ENCODE peak calls at places on chromosome 22, in four cellular contexts. K is A549, X is K562, M is HepG2. V is an unnamed sample.

GRCh38 chr22:30573594-30574094 is 821 bp downstream of the GAL3ST1 start:
- DNase-seq in K (no peak), X (no peak), M (no peak), V (no peak)

GRCh38 chr22:46572911-46573780 is 35.7 kb upstream of the CELSR1 start:
- DNase-seq in K (no peak), X (no peak), M (no peak), V (no peak)

GRCh38 chr22:36977401-36977861 is 41.8 kb downstream of the TST start:
- DNase-seq in K (peak), X (peak), M (peak), V (peak)

GRCh38 chr22:37805878-37806277 is 1.9 kb upstream of the GCAT start:
- DNase-seq in K (no peak), X (no peak), M (no peak), V (no peak)

GRCh38 chr22:46031965-46032851 is 55.2 kb upstream of the WNT7B start:
- DNase-seq in K (no peak), X (no peak), M (no peak), V (no peak)

GRCh38 chr22:22185217-22185616 is 59.4 kb upstream of the VPREB1 start:
- DNase-seq in K (no peak), X (no peak), M (no peak), V (no peak)

GRCh38 chr22:22843848-22844247 is 43.8 kb upstream of the IGLL5 start:
- DNase-seq in K (no peak), X (no peak), M (no peak), V (no peak)

GRCh38 chr22:20465759-20466077 is 28.1 kb upstream of the SCARF2 start:
- DNase-seq in K (no peak), X (no peak), M (no peak), V (no peak)

GRCh38 chr22:50726643-50727340 is 11.2 kb upstream of the ACR start:
- DNase-seq in K (no peak), X (no peak), M (peak), V (no peak)

GRCh38 chr22:20256562-20257473 is 11.3 kb downstream of the RTN4R start:
- DNase-seq in K (no peak), X (peak), M (no peak), V (no peak)

GRCh38 chr22:43002198-43002577 is 12.8 kb downstream of the PACSIN2 start:
- DNase-seq in K (peak), X (no peak), M (no peak), V (no peak)

DNA sequence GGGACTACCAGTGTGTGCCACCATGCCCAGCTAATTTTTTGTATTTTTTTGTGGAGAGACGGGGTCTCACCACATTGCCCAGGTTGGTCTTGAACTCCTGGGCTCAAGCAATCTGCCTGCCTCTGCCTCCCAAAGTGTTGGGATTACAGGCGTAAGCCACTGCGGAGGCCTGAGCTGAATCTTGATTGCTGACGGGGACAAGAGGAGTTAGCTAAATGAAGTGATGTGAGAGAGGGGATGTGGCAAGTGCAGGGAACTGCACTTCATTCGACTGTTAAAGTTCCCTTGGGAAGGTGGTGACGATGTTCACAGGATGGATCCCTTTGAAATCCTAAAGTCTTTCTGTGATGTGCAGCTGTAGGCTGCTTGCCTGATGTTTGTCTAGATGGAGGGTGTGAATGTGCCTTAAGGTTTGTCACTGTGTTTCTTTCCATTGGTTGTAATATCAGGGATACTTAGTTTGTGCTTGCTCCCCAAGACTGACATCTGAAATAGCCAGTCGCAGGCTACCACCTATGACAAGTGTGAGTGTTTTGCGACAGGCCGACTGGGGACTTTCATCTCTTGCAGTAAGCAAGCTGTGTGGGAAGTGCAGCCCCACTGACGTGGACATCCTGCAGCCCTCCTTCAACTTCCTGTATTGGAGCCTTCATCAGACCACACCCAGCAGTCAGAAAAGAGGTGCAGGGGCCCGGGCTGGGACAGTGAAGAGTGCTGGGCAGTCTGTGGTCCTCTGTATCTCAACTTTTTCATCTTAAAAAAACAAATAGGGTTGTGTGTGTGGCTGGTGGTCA is 19.6 kb upstream of the CCDC134 start:
- DNase-seq in K (no peak), X (peak), M (peak), V (no peak)
- TF ChIP-seq PHF8 in K (no peak), X (peak), M (no peak), V (no peak)

DNA sequence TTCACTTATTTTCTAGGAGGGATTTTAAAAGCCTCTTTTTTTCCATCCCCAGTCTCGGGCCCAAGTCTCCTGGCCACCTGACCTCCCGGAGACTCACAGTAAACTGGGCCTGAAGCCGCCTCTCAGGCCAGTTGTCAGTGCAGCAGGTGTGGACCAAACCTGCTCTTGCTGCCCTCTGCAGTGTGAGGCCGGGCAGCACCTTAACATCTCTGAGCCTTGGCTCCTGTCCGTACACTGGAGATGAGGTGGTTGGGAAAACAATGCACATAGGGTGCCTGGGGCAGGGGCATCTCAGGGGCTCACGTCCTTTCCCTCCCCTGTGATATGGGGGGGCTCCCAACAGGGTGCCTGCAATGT is 45.1 kb downstream of the PHF21B start:
- DNase-seq in K (no peak), X (no peak), M (no peak), V (no peak)
- TF ChIP-seq PHF8 in K (no peak), X (no peak), M (no peak), V (no peak)

DNA sequence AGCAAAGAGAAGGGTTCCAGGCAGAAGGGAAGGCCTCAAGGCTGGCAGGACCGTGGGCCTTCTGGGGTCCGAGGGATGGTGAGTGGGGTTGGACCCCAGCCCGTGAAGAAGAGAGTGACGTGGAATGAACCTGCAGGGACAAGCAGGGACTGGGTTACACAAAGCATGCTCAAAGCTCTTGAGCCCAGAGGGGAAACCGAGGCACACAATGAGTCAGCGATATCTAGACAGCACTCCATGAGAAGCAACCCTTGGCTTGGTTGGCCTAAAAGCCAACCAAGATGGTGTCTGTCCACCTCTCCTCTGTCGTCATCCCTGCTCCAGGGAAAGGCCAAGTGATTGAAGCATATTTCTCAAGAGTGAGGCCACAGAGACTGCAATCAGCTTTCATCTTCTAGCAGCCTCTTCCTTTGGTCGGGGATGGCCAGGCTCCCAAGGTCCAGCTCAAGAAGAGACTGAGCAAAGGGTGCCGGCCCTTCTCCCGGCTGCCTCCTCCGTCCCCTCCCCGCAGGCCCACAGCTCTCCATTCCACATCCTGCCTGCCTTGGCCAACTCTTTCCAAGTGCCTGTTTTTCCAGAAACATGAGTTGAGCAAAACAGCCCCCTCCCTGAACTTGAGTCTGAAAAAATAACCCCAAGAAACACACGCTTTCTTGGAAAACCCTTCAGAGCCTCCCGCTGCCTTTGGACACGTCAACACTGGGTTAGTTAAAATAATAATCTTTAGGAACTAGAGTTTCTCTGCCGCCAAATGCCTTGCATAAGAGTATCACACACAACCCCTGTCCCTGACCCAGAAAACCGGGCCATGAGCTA is 556.6 kb downstream of the MIAT start:
- DNase-seq in K (no peak), X (no peak), M (no peak), V (no peak)
- TF ChIP-seq PHF8 in K (no peak), X (no peak), M (no peak), V (no peak)

GRCh38 chr22:39528080-39528661 is 4.4 kb downstream of the RPS19BP1 start:
- DNase-seq in K (no peak), X (no peak), M (no peak), V (no peak)
- TF ChIP-seq PHF8 in K (no peak), X (no peak), M (no peak), V (no peak)

DNA sequence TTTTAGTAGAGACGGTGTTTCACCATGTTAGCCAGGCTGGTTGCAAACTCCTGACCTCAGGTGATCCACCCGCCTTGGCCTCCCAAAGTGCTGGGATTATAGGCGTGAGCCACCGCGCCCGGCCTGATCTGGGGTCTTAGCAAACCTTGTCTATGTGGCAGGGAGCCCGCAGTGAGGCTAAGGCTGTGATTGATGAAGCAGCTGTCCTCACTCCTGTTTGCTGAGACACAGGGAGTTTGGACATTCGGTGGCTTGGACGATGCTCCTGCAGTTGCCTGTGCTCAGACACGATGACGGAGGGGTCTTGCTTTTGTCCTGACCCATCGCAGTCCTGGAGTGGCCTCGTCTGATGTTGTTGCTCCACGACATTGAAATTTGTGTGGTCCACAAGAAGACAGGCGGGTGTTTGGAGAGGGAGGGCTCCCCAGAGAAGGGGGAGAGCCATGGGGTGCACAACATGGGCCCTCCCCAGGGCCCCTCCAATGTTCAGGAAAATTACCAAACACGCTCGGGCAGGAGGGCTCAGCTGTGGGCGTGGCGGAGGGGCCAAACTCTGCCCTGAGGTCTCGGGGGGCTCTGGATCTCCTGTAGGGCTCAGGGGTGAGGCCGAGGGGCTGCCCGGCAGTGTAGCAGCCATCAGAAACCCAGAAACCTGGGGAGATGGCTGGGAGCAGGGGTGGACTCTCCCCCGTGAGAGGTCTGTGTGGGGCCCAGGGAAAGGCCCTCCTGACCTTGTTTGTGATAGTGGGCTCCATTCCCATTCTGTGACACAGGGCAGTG is 41.8 kb upstream of the PRR5 start:
- DNase-seq in K (no peak), X (no peak), M (no peak), V (no peak)
- TF ChIP-seq PHF8 in K (no peak), X (no peak), M (no peak), V (no peak)

GRCh38 chr22:44182591-44183588 is 2.2 kb downstream of the PARVG start:
- DNase-seq in K (no peak), X (no peak), M (no peak), V (no peak)

GRCh38 chr22:44180706-44181032 is at the start of gene PARVG:
- DNase-seq in K (no peak), X (no peak), M (no peak), V (no peak)

GRCh38 chr22:44179989-44180705 is 578 bp upstream of the PARVG start:
- DNase-seq in K (no peak), X (no peak), M (no peak), V (no peak)

GRCh38 chr22:44181033-44181911 is 547 bp downstream of the PARVG start:
- DNase-seq in K (no peak), X (no peak), M (no peak), V (no peak)

DNA sequence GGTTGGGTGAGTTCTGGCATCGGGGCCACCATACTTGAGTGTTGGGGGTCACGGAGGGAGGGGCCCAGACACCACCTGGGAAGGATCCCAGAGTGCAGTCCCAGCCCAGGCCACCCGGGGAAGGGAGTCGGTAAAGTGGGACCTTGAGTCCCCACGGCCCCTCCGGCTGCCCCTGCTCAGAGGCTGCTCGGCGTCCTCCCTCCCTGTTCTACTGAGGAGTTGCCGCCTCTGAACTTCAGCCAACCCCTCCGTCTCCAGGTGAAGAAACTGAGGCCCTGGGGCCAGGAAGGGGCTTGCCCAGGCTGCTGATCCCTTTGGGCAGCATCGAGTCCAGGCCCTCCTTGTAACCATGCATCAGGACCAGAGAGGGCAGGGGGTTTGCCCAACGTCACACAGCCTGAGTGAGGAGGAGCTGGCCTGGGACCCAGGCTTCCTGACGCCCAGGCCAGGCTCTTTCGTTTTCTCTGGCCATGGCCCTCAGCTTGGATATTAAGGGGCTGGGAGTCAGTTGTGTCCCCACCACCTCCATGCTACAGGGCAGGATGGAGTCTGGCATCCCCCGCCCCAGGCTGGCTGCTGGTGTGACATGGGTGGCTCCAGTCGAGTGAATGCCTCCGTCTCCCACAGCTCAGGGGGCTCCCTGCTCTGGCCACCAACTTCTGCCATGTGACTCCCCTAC is 1.3 kb downstream of the PARVG start:
- DNase-seq in K (no peak), X (no peak), M (no peak), V (no peak)
- TF ChIP-seq PHF8 in K (no peak), X (no peak), M (no peak), V (no peak)

GRCh38 chr22:24968066-24968561 is 15.6 kb downstream of the KIAA1671 start:
- DNase-seq in K (no peak), X (no peak), M (no peak), V (peak)
- TF ChIP-seq PHF8 in K (no peak), X (no peak), M (no peak), V (no peak)

GRCh38 chr22:24427500-24428164 is at the start of gene ADORA2A:
- DNase-seq in K (no peak), X (no peak), M (no peak), V (no peak)
- TF ChIP-seq PHF8 in K (no peak), X (no peak), M (no peak), V (no peak)

GRCh38 chr22:18968011-18968749 is 32.1 kb upstream of the PRODH start:
- DNase-seq in K (no peak), X (peak), M (no peak), V (no peak)
- TF ChIP-seq PHF8 in K (no peak), X (no peak), M (no peak), V (no peak)